ENCODE peak calls at places on chromosomes 11 and 22, in four cellular contexts. V is neural progenitor cell, W is dorsolateral prefrontal cortex, M is lower lobe of right lung. X is an unnamed sample. For H3K27me3, the result is how much of the 10 kb centered on the place peaks cover.

GRCh38 chr22:28208797-28209196 is 289.7 kb upstream of the PITPNB start:
- DNase-seq in V (no peak), W (no peak), M (no peak), X (no peak)

GRCh38 chr22:42887523-42888507 is 30.7 kb upstream of the ARFGAP3 start:
- DNase-seq in V (no peak), W (no peak), M (no peak), X (no peak)

GRCh38 chr22:47623740-47624103 is 861.3 kb downstream of the TBC1D22A start:
- DNase-seq in V (no peak), W (no peak), M (no peak), X (no peak)

GRCh38 chr11:92638678-92639077 is 330.8 kb upstream of the MTNR1B start:
- DNase-seq in V (no peak), W (no peak), M (no peak), X (no peak)

GRCh38 chr11:76656087-76656531 is 14.4 kb downstream of the LRRC32 start:
- DNase-seq in V (no peak), W (no peak), M (no peak), X (no peak)

GRCh38 chr22:22689621-22690345 is 45.4 kb downstream of the GGTLC2 start:
- DNase-seq in V (no peak), W (no peak), M (no peak), X (no peak)

GRCh38 chr11:35555238-35555887 is 29.9 kb upstream of the PAMR1 start:
- DNase-seq in V (no peak), W (no peak), M (no peak), X (no peak)

GRCh38 chr22:38783095-38783710 is 10.7 kb downstream of the DNAL4 start:
- DNase-seq in V (no peak), W (no peak), M (no peak), X (no peak)

GRCh38 chr11:3109434-3109833 is 52.2 kb upstream of the CARS1 start:
- DNase-seq in V (no peak), W (no peak), M (no peak), X (peak)

GRCh38 chr11:118699508-118700220 is 20.2 kb upstream of the TREH start:
- DNase-seq in V (no peak), W (no peak), M (no peak), X (no peak)

GRCh38 chr11:78991681-78992080 is 417.0 kb upstream of the NARS2 start:
- DNase-seq in V (no peak), W (no peak), M (no peak), X (no peak)

GRCh38 chr11:111635706-111636045 is 33.4 kb downstream of the SIK2 start:
- DNase-seq in V (no peak), W (peak), M (no peak), X (no peak)

GRCh38 chr11:10942621-10943020 is 84.8 kb upstream of the ZBED5 start:
- DNase-seq in V (no peak), W (no peak), M (no peak), X (no peak)

GRCh38 chr11:2792376-2793250 is 92.8 kb upstream of the KCNQ1OT1 start:
- DNase-seq in V (no peak), W (no peak), M (peak), X (no peak)

GRCh38 chr11:47538741-47539575 is 14.0 kb downstream of the CELF1 start:
- DNase-seq in V (peak), W (no peak), M (no peak), X (no peak)

GRCh38 chr22:24216541-24217209 is 28.2 kb downstream of the GGT5 start:
- DNase-seq in V (no peak), W (no peak), M (no peak), X (no peak)

GRCh38 chr22:26620197-26620596 is 1.6 kb upstream of the CRYBA4 start:
- DNase-seq in V (no peak), W (no peak), M (no peak), X (no peak)

GRCh38 chr22:29871684-29872083 is 11.3 kb upstream of the MTMR3 start:
- DNase-seq in V (peak), W (no peak), M (no peak), X (peak)

GRCh38 chr22:17786435-17787158 is 12.3 kb upstream of the BID start:
- DNase-seq in V (peak), W (peak), M (peak), X (peak)

GRCh38 chr22:20810645-20811044 is 36.7 kb downstream of the SERPIND1 start:
- DNase-seq in V (no peak), W (no peak), M (no peak), X (no peak)

GRCh38 chr22:17897411-17897810 is 123.1 kb upstream of the BID start:
- DNase-seq in V (no peak), W (no peak), M (no peak), X (no peak)

GRCh38 chr11:122584670-122585069 is 70.9 kb upstream of the UBASH3B start:
- DNase-seq in V (no peak), W (no peak), M (no peak), X (no peak)

GRCh38 chr11:43130616-43131015 is 181.2 kb upstream of the API5 start:
- DNase-seq in V (peak), W (peak), M (no peak), X (peak)

GRCh38 chr22:45007247-45007945 is 2.4 kb downstream of the PHF21B start:
- DNase-seq in V (peak), W (no peak), M (no peak), X (peak)

GRCh38 chr11:80330302-80330701 is 889.5 kb upstream of the TENM4 start:
- DNase-seq in V (no peak), W (no peak), M (no peak), X (no peak)

GRCh38 chr11:11931461-11932055 is 76.9 kb downstream of the DKK3 start:
- DNase-seq in V (peak), W (no peak), M (no peak), X (peak)

GRCh38 chr22:39289445-39290247 is 29.8 kb downstream of the RPL3 start:
- DNase-seq in V (no peak), W (no peak), M (no peak), X (no peak)

GRCh38 chr11:121318848-121319834 is 26.6 kb downstream of the SC5D start:
- DNase-seq in V (peak), W (peak), M (no peak), X (peak)

GRCh38 chr11:121336279-121336947 is 43.8 kb downstream of the SC5D start:
- DNase-seq in V (no peak), W (no peak), M (no peak), X (no peak)

GRCh38 chr11:116893437-116893836 is 56.0 kb upstream of the APOA1 start:
- DNase-seq in V (no peak), W (no peak), M (no peak), X (no peak)

GRCh38 chr11:34357646-34358257 is at the start of gene ABTB2:
- DNase-seq in V (peak), W (peak), M (peak), X (peak)

GRCh38 chr11:16226245-16226644 is 130.1 kb downstream of the SOX6 start:
- DNase-seq in V (no peak), W (no peak), M (peak), X (no peak)

GRCh38 chr11:67656278-67656922 is 5.9 kb upstream of the ACY3 start:
- DNase-seq in V (no peak), W (no peak), M (no peak), X (peak)

GRCh38 chr11:65492637-65493366 is 6.0 kb upstream of the MALAT1 start:
- DNase-seq in V (no peak), W (peak), M (peak), X (no peak)

GRCh38 chr11:65491614-65492386 is 7.0 kb upstream of the MALAT1 start:
- DNase-seq in V (peak), W (peak), M (peak), X (no peak)

GRCh38 chr11:65492387-65492636 is 6.5 kb upstream of the MALAT1 start:
- DNase-seq in V (no peak), W (no peak), M (no peak), X (no peak)

GRCh38 chr11:65489706-65490310 is 9.0 kb upstream of the MALAT1 start:
- DNase-seq in V (peak), W (no peak), M (no peak), X (no peak)

DNA sequence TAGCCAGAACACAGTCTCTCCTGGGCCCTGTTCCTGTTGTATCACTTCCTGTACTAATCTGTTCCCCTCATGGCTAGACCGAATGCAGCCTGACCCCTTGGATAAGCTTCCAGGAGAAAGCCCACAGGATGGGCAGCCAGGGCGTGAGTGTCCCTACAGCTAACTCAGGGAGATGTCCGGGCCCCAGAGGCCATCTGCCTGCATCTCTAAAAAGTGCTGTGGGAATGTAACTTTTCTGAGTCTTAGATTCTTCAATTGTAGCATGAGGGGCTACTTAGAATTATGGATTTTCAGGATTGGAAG is 7.7 kb upstream of the MALAT1 start:
- DNase-seq in V (no peak), W (no peak), M (no peak), X (no peak)
- H3K4me3 ChIP-seq in V (no peak), W (peak), M (no peak), X (no peak)

GRCh38 chr11:44321059-44321458 is 11.1 kb upstream of the ALX4 start:
- DNase-seq in V (no peak), W (no peak), M (no peak), X (no peak)
- H3K27me3 ChIP-seq in V (half or more), W (half or more), M (half or more), X (half or more)

DNA sequence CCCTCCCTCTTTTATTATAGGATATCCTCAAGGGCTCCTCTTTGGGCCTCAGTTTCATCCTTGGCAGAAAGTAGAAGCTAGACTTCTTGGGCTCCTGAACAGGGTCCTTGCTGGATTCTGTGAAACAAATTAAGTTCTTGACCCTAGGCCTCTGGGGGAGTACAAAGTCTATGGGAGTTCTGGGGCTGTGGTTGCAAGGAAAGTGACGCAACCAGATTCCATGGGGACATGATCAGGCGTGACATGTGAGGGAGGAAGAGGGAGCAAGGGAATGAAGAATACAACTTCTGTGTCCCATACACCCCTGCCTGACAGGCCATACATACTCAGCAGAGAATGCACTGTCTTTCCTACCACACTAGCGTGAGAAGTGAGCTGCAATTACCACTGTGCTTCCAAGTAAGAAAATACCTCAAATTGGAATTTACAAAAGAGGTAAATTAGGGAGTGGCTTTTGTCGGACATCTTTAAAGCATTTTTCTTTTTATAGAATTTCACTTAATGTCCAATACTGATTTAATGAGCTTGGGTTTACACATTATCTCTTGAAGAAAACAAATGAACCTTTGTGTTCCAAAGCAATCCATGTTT is 38.7 kb downstream of the LIMK2 start:
- DNase-seq in V (no peak), W (no peak), M (no peak), X (no peak)
- H3K4me3 ChIP-seq in V (no peak), W (no peak), M (no peak), X (no peak)

GRCh38 chr11:88100161-88100560 is 75.1 kb downstream of the RAB38 start:
- DNase-seq in V (no peak), W (no peak), M (no peak), X (no peak)

GRCh38 chr11:88104408-88104807 is 70.8 kb downstream of the RAB38 start:
- DNase-seq in V (no peak), W (no peak), M (no peak), X (no peak)

GRCh38 chr11:88103337-88104206 is 71.7 kb downstream of the RAB38 start:
- DNase-seq in V (peak), W (no peak), M (peak), X (peak)

GRCh38 chr11:88102595-88102929 is 72.7 kb downstream of the RAB38 start:
- DNase-seq in V (no peak), W (no peak), M (no peak), X (no peak)

GRCh38 chr11:88101881-88102594 is 73.2 kb downstream of the RAB38 start:
- DNase-seq in V (no peak), W (no peak), M (no peak), X (no peak)
- H3K27me3 ChIP-seq in V (under half), W (under half), M (under half), X (under half)

DNA sequence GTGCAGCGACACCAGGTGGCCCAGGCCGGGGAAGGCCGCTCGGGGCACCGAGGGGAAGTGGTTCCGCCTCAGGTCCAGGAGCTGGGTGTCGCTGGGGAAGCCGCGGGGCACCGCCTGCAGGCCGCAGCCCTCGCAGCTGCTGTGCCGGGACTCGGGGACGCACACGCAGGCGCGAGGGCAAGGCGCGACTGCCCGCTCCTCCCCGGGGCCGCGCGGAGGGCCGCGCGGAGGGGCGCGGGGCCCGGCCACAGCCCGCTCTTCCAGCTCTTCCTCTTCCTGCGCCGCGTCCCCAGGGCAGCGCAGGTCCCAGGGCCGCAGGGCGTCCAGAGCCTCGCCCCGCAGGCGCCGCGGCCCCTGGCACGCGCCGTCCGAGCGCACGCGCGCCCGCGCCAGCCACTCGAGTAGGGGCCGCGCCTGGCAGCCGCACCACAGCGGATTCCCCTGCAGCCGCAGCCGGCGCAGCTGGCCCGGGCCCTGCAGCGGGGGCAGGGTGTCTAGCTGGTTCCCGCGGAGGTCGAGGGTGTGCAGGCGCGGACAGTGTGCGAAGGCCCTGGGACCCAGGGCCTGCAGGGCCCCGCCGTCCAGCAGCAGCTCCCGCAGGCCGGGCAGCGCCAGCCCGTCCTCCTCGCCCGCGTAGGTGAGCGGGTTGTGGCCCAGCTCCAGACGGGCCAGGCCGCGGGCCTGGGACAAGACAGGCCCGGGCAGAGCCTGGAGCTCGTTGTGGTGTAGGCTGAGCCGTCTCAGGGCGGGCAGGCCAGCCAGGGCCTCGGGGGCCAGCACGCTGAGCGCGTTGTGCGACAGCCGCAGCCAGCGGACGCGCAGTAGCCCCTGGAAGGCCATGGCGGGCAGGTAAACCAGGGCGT is 2.8 kb downstream of the CHADL start:
- DNase-seq in V (peak), W (no peak), M (peak), X (peak)
- H3K4me3 ChIP-seq in V (peak), W (peak), M (peak), X (peak)

DNA sequence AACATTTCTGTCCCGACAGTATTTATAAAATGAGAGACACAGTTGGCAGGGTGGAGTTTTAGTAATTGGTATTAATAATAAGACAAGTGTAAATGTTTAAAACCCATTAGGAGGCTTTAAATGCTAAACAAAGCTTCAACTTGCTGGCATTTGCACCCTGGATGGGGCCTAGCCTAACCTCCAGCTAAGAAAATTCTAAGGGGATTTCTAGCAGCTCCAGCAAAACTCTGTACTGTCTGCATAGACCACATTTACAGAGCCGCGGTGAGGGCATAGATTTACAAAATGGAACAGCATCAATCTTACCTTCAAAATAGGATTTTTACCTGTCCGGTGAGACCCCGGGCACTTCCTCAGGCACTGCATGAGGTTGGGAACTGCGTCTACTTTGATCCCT is 113.9 kb upstream of the ANO1 start:
- DNase-seq in V (no peak), W (no peak), M (no peak), X (no peak)
- H3K27me3 ChIP-seq in V (under half), W (under half), M (under half), X (under half)

DNA sequence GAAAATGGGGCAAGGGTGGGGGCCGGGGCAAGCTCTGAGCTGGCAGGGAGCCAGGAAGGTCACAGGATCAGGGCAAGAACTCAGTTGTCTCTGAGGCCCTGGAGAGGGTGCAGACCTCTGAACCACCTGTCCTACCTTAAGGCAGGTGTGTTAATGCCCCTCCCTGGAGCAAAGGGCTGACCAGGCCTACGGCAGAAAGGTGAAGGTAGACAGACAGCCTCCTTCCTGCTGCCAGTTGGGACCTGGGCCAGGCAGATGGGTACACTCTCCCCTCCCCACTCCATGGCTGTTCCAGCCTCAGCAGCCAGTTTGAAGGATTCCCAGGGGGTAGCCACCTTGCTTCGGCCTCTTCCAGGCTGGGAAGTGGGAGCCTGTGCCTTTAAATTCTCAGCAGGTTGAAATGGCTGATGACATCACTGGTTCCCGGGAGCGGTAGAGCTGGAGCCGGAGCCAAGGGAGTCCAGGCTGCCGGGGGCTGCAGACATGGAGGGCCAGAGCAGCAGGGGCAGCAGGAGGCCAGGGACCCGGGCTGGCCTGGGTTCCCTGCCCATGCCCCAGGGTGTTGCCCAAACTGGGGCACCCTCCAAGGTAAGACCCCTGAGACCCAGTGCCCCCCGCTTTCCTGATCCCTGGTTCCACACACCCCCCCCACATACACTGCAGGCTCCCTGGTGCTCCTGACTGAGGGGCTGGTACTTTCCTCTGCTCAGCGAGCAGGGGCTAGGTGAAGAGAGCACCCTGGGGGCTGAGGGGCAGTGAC is at the start of gene INPP5J:
- DNase-seq in V (peak), W (peak), M (peak), X (peak)
- H3K4me3 ChIP-seq in V (peak), W (peak), M (peak), X (peak)

GRCh38 chr22:49008682-49009235 is 818.9 kb downstream of the BRD1 start:
- DNase-seq in V (no peak), W (no peak), M (no peak), X (peak)

GRCh38 chr22:49004484-49005399 is 822.9 kb downstream of the BRD1 start:
- DNase-seq in V (no peak), W (no peak), M (no peak), X (no peak)

GRCh38 chr22:49006207-49007012 is 821.3 kb downstream of the BRD1 start:
- DNase-seq in V (no peak), W (no peak), M (no peak), X (peak)

GRCh38 chr22:49007013-49007653 is 820.5 kb downstream of the BRD1 start:
- DNase-seq in V (no peak), W (no peak), M (no peak), X (no peak)

DNA sequence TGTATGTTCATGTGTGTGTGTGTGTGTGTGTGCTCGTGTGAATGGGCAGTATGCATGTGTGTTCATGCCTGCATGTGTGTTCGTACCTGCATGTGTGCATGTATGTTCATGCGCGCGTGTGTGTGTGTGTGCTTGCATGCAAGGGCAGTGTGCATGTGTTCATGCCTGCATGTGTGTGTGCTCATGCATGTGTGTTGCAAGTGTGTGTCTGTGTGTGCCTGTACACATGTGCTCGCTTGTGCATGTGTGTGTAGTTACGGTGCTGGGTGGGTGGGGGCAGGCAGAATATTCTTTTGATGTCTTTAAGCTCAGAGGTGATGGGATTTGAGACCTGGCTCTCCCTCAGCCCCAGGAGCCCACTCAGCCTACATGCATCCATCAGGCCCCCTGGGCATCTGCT is 822.1 kb downstream of the BRD1 start:
- DNase-seq in V (no peak), W (no peak), M (no peak), X (no peak)
- H3K27me3 ChIP-seq in V (under half), W (under half), M (under half), X (under half)

X was measured in H7.